ENCODE peak calls at places on chromosomes 1 and 21, in ten cellular contexts. R is adipocyte; V is activated T-helper 1 cell treated with Interleukin-2 at 50 U/mL for 16 hours; H is T47D; I is AG09319; Q is activated T-cell treated with anti-CD3 and anti-CD28 coated beads for 1 hour; D is body of pancreas; E is WTC11; W is central memory CD4-positive, alpha-beta T cell; Y is activated B cell treated with CpG ODN at 0.5 μM for 24 hours. A is an unnamed sample.

GRCh38 chr1:47224676-47225399 is 7.2 kb downstream of the TAL1 start:
- DNase-seq in V (no peak), D (no peak), R (no peak), Y (no peak), Q (no peak), H (no peak), E (no peak), W (no peak), I (no peak), A (no peak)

GRCh38 chr21:40191616-40192015 is 324.4 kb downstream of the PCP4 start:
- DNase-seq in H (no peak), E (no peak), W (no peak), R (no peak), Q (no peak), V (no peak), Y (no peak), I (no peak), D (no peak), A (no peak)

GRCh38 chr1:205505076-205505729 is 734 bp downstream of the CDK18 start:
- DNase-seq in R (no peak), Y (no peak), V (no peak), W (no peak), I (no peak), E (peak; percentile 50), Q (no peak), H (peak; percentile 31), D (no peak), A (no peak)

GRCh38 chr1:21680381-21680780 is 11.2 kb upstream of the RAP1GAP start:
- DNase-seq in R (no peak), D (no peak), Q (no peak), H (no peak), E (no peak), W (no peak), I (no peak), Y (no peak), V (no peak), A (no peak)

GRCh38 chr21:37257526-37257966 is 9.6 kb downstream of the VPS26C start:
- DNase-seq in R (peak; percentile 48), I (no peak), Q (no peak), E (no peak), V (no peak), W (peak; percentile 19), H (no peak), Y (peak; percentile 24), D (no peak), A (peak; percentile 25)

GRCh38 chr1:151714820-151715725 is 1.5 kb downstream of the CELF3 start:
- DNase-seq in R (no peak), V (no peak), H (no peak), Y (no peak), E (peak; percentile 40), W (no peak), I (no peak), D (no peak), Q (no peak), A (no peak)

GRCh38 chr1:6521502-6521901 is 30.0 kb upstream of the PLEKHG5 start:
- DNase-seq in Y (no peak), D (no peak), R (peak; percentile 14), W (no peak), Q (no peak), I (no peak), V (no peak), E (no peak), H (no peak), A (no peak)

GRCh38 chr1:26972390-26972789 is 12.1 kb upstream of the KDF1 start:
- DNase-seq in R (no peak), Q (no peak), I (no peak), E (no peak), V (no peak), Y (no peak), H (no peak), D (no peak), W (no peak), A (no peak)

GRCh38 chr1:216766633-216767325 is 43.5 kb upstream of the ESRRG start:
- DNase-seq in D (no peak), R (peak; percentile 32), H (no peak), Y (no peak), W (no peak), V (no peak), I (no peak), Q (no peak), E (no peak), A (no peak)